ENCODE peak calls at places on chromosome 14, in six cellular contexts. K is neural progenitor cell, U is IMR-90, J is neuronal stem cell, Z is astrocyte, G is PC-3. C is an unnamed sample. For H3K4me1, the result is how much of the 10 kb centered on the place peaks cover.

GRCh38 chr14:104101086-104101621 is 15.7 kb downstream of the ASPG start:
- DNase-seq in K (no peak), U (no peak), J (no peak), Z (no peak), G (no peak), C (peak)

GRCh38 chr14:36129181-36129580 is 47.3 kb downstream of the PTCSC3 start:
- DNase-seq in K (peak), U (no peak), J (no peak), Z (peak), G (peak), C (no peak)

GRCh38 chr14:82251434-82251833 is 717.8 kb upstream of the SEL1L start:
- DNase-seq in K (no peak), U (no peak), J (no peak), Z (no peak), G (no peak), C (no peak)

GRCh38 chr14:23457587-23458445 is 11.7 kb upstream of the NGDN start:
- DNase-seq in K (no peak), U (no peak), J (no peak), Z (no peak), G (peak), C (no peak)

GRCh38 chr14:76784881-76785280 is 23.6 kb downstream of the VASH1 start:
- DNase-seq in K (peak), U (peak), J (peak), Z (peak), G (peak), C (peak)

GRCh38 chr14:35855886-35856481 is 29.8 kb downstream of the BRMS1L start:
- DNase-seq in K (no peak), U (no peak), J (no peak), Z (peak), G (no peak), C (no peak)

GRCh38 chr14:37594916-37595808 is at the start of the genes FOXA1 and TTC6:
- DNase-seq in K (peak), U (peak), J (peak), Z (no peak), G (peak), C (peak)

GRCh38 chr14:87995500-87996275 is 2.7 kb upstream of the GALC start:
- DNase-seq in K (peak), U (no peak), J (no peak), Z (peak), G (no peak), C (no peak)

GRCh38 chr14:30779210-30779609 is 95.1 kb upstream of the COCH start:
- DNase-seq in K (no peak), U (peak), J (no peak), Z (peak), G (peak), C (no peak)

GRCh38 chr14:96225745-96226151 is 21.1 kb downstream of the BDKRB2 start:
- DNase-seq in K (peak), U (peak), J (no peak), Z (peak), G (peak), C (peak)

GRCh38 chr14:35861204-35861868 is 35.2 kb downstream of the BRMS1L start:
- DNase-seq in K (no peak), U (no peak), J (no peak), Z (no peak), G (no peak), C (no peak)

GRCh38 chr14:57029620-57030253 is 219.5 kb upstream of the OTX2 start:
- DNase-seq in K (no peak), U (no peak), J (no peak), Z (no peak), G (no peak), C (no peak)

GRCh38 chr14:22384167-22384549 is 204.9 kb downstream of the DAD1 start:
- DNase-seq in K (no peak), U (no peak), J (no peak), Z (no peak), G (no peak), C (no peak)

GRCh38 chr14:22384974-22385526 is 204.0 kb downstream of the DAD1 start:
- DNase-seq in K (no peak), U (no peak), J (no peak), Z (no peak), G (no peak), C (no peak)

GRCh38 chr14:22388669-22389625 is 200.1 kb downstream of the DAD1 start:
- DNase-seq in K (no peak), U (peak), J (no peak), Z (peak), G (peak), C (peak)

GRCh38 chr14:22387776-22388241 is 201.2 kb downstream of the DAD1 start:
- DNase-seq in K (no peak), U (no peak), J (no peak), Z (peak), G (no peak), C (peak)

GRCh38 chr14:22386924-22387775 is 201.9 kb downstream of the DAD1 start:
- DNase-seq in K (peak), U (peak), J (peak), Z (peak), G (peak), C (peak)
- H3K4me2 ChIP-seq in K (no peak), U (no peak), J (no peak), Z (peak), G (peak), C (peak)

GRCh38 chr14:22105643-22106042 is 432.0 kb upstream of the OR4E1 start:
- DNase-seq in K (no peak), U (no peak), J (no peak), Z (no peak), G (no peak), C (no peak)
- H2AFZ ChIP-seq in K (no peak), U (no peak), J (no peak), Z (no peak), G (no peak), C (no peak)

GRCh38 chr14:93048843-93049242 is 66.9 kb downstream of the ITPK1 start:
- DNase-seq in K (no peak), U (no peak), J (no peak), Z (no peak), G (no peak), C (peak)
- H3K4me1 ChIP-seq in K (under half), U (under half), J (under half), Z (under half), G (half or more), C (under half)

GRCh38 chr14:51431741-51432140 is 191.7 kb downstream of the TMX1 start:
- DNase-seq in K (no peak), U (no peak), J (no peak), Z (no peak), G (no peak), C (no peak)
- H3K4me2 ChIP-seq in K (no peak), U (no peak), J (no peak), Z (no peak), G (no peak), C (no peak)

C was measured in osteoblast.